ENCODE peak calls at places on chromosomes 6 and 20, in six cellular contexts. One of them, this sample, is unnamed.

GRCh38 chr6:81892911-81893310 is 140.4 kb upstream of the TENT5A start:
- DNase-seq in WTC11: no peak
- DNase-seq in breast epithelium: no peak
- DNase-seq in lower lobe of right lung: no peak
- DNase-seq in psoas muscle: no peak
- DNase-seq in endothelial cell: no peak
- DNase-seq in this sample: no peak

GRCh38 chr20:38874460-38875169 is 51.6 kb upstream of the FAM83D start:
- DNase-seq in WTC11: no peak
- DNase-seq in breast epithelium: no peak
- DNase-seq in lower lobe of right lung: no peak
- DNase-seq in psoas muscle: no peak
- DNase-seq in endothelial cell: no peak
- DNase-seq in this sample: no peak

GRCh38 chr20:62735331-62735821 is 26.7 kb downstream of the NTSR1 start:
- DNase-seq in WTC11: no peak
- DNase-seq in breast epithelium: peak
- DNase-seq in lower lobe of right lung: peak
- DNase-seq in psoas muscle: no peak
- DNase-seq in endothelial cell: no peak
- DNase-seq in this sample: no peak

GRCh38 chr6:157343732-157344131 is 20.4 kb upstream of the TMEM242 start:
- DNase-seq in WTC11: no peak
- DNase-seq in breast epithelium: no peak
- DNase-seq in lower lobe of right lung: no peak
- DNase-seq in psoas muscle: no peak
- DNase-seq in endothelial cell: no peak
- DNase-seq in this sample: no peak

GRCh38 chr6:3913077-3913957 is 64.1 kb downstream of the FAM50B start:
- DNase-seq in WTC11: no peak
- DNase-seq in breast epithelium: no peak
- DNase-seq in lower lobe of right lung: no peak
- DNase-seq in psoas muscle: no peak
- DNase-seq in endothelial cell: no peak
- DNase-seq in this sample: no peak

GRCh38 chr6:12992770-12993169 is 276.2 kb downstream of the PHACTR1 start:
- DNase-seq in WTC11: peak
- DNase-seq in breast epithelium: no peak
- DNase-seq in lower lobe of right lung: no peak
- DNase-seq in psoas muscle: no peak
- DNase-seq in endothelial cell: no peak
- DNase-seq in this sample: no peak

GRCh38 chr20:8291873-8292272 is 159.8 kb downstream of the PLCB1 start:
- DNase-seq in WTC11: no peak
- DNase-seq in breast epithelium: no peak
- DNase-seq in lower lobe of right lung: no peak
- DNase-seq in psoas muscle: no peak
- DNase-seq in endothelial cell: no peak
- DNase-seq in this sample: no peak

GRCh38 chr20:6081236-6081635 is 27.4 kb upstream of the LRRN4 start:
- DNase-seq in WTC11: no peak
- DNase-seq in breast epithelium: no peak
- DNase-seq in lower lobe of right lung: no peak
- DNase-seq in psoas muscle: peak
- DNase-seq in endothelial cell: no peak
- DNase-seq in this sample: no peak

GRCh38 chr6:13278991-13279390 is 49.3 kb downstream of the TBC1D7 start:
- DNase-seq in WTC11: no peak
- DNase-seq in breast epithelium: no peak
- DNase-seq in lower lobe of right lung: no peak
- DNase-seq in psoas muscle: no peak
- DNase-seq in endothelial cell: no peak
- DNase-seq in this sample: no peak

GRCh38 chr20:37336369-37337207 is 9.4 kb upstream of the SRC start:
- DNase-seq in WTC11: peak
- DNase-seq in breast epithelium: no peak
- DNase-seq in lower lobe of right lung: peak
- DNase-seq in psoas muscle: peak
- DNase-seq in endothelial cell: peak
- DNase-seq in this sample: no peak

GRCh38 chr6:127630800-127631199 is 53.8 kb downstream of the C6orf58 start:
- DNase-seq in WTC11: no peak
- DNase-seq in breast epithelium: no peak
- DNase-seq in lower lobe of right lung: no peak
- DNase-seq in psoas muscle: no peak
- DNase-seq in endothelial cell: no peak
- DNase-seq in this sample: no peak

GRCh38 chr6:31559958-31560696 is 12.0 kb upstream of the LTA start:
- DNase-seq in WTC11: no peak
- DNase-seq in breast epithelium: no peak
- DNase-seq in lower lobe of right lung: peak
- DNase-seq in psoas muscle: peak
- DNase-seq in endothelial cell: peak
- DNase-seq in this sample: no peak

GRCh38 chr6:136753624-136754023 is 38.7 kb downstream of the MAP3K5 start:
- DNase-seq in WTC11: no peak
- DNase-seq in breast epithelium: no peak
- DNase-seq in lower lobe of right lung: no peak
- DNase-seq in psoas muscle: no peak
- DNase-seq in endothelial cell: no peak
- DNase-seq in this sample: no peak

DNA sequence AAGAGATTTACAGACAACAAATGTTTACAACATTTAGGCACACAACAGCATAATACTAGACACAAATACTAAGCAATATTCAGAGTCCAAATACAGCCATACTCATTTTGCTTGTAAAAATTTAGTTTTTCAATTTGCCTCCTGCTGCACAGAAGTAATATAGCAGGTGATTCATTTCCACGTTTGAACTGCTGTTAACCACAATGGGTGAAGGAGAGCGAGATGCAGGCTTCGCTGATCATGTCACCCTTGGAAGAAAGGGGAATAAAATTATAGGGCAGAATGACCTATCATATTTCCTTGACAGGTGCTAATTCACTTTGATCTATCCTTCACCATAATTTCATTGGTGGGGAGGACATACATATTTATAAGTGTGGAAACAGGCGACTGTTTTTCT is 643.8 kb upstream of the AGPAT4 start:
- DNase-seq in WTC11: no peak
- DNase-seq in breast epithelium: no peak
- DNase-seq in lower lobe of right lung: no peak
- DNase-seq in psoas muscle: no peak
- DNase-seq in endothelial cell: no peak
- DNase-seq in this sample: no peak
- TF ChIP-seq CTCF in WTC11: no peak
- TF ChIP-seq CTCF in breast epithelium: no peak
- TF ChIP-seq CTCF in lower lobe of right lung: no peak
- TF ChIP-seq CTCF in psoas muscle: no peak
- TF ChIP-seq CTCF in endothelial cell: no peak
- TF ChIP-seq CTCF in this sample: no peak

GRCh38 chr20:34302312-34302722 is 838 bp downstream of the AHCY start:
- DNase-seq in WTC11: no peak
- DNase-seq in breast epithelium: no peak
- DNase-seq in lower lobe of right lung: no peak
- DNase-seq in psoas muscle: no peak
- DNase-seq in endothelial cell: no peak
- DNase-seq in this sample: no peak
- TF ChIP-seq CTCF in WTC11: no peak
- TF ChIP-seq CTCF in breast epithelium: no peak
- TF ChIP-seq CTCF in lower lobe of right lung: peak
- TF ChIP-seq CTCF in psoas muscle: no peak
- TF ChIP-seq CTCF in endothelial cell: peak
- TF ChIP-seq CTCF in this sample: no peak

DNA sequence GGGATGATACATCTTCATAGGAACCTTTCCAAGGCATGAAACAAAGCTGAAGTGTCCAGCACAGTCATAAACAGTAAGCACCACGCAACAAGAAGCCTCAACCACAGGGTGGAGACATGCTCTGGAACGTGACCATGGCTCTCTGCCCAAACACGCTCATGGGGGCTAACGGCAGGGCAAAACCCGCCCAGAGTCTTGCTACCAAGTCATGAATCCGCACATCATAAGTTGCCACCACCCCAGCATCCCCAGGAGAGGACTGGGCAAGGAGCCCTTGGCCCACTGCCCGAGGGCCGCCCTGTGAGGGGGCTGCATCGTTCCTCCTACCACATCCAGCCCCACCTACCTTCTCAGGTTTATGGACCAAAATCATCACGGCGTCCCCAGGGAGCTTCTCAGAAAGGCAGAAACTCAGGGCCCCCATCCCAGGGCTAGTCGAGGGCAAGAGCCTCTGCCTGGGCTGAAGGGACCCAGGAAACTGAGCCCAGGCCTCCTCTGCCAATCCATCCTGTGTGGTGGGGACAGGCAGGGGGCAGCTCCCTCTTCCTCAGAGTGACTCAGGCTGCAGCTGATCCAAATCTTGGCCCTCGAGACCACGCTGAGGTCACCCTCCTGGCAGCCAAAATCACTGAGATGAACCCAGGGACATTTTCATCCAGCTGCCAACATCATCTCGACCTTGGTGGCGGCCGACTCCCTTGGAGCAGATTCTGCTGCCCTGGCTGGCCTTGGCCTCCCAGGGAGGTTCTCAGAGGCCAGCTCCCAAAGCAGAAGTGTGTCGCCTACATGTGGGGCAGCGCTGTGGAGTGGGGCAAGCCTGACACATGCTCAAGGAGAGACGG is 42.6 kb downstream of the BMP7 start:
- DNase-seq in WTC11: no peak
- DNase-seq in breast epithelium: no peak
- DNase-seq in lower lobe of right lung: no peak
- DNase-seq in psoas muscle: peak
- DNase-seq in endothelial cell: no peak
- DNase-seq in this sample: no peak
- TF ChIP-seq CTCF in WTC11: no peak
- TF ChIP-seq CTCF in breast epithelium: no peak
- TF ChIP-seq CTCF in lower lobe of right lung: no peak
- TF ChIP-seq CTCF in psoas muscle: no peak
- TF ChIP-seq CTCF in endothelial cell: no peak
- TF ChIP-seq CTCF in this sample: no peak

GRCh38 chr20:44597516-44597915 is 15.1 kb downstream of the PKIG start:
- DNase-seq in WTC11: no peak
- DNase-seq in breast epithelium: no peak
- DNase-seq in lower lobe of right lung: no peak
- DNase-seq in psoas muscle: no peak
- DNase-seq in endothelial cell: no peak
- DNase-seq in this sample: no peak

GRCh38 chr20:44597930-44598329 is 15.6 kb downstream of the PKIG start:
- DNase-seq in WTC11: no peak
- DNase-seq in breast epithelium: no peak
- DNase-seq in lower lobe of right lung: no peak
- DNase-seq in psoas muscle: no peak
- DNase-seq in endothelial cell: no peak
- DNase-seq in this sample: no peak

GRCh38 chr20:44599715-44600114 is 17.3 kb downstream of the PKIG start:
- DNase-seq in WTC11: no peak
- DNase-seq in breast epithelium: no peak
- DNase-seq in lower lobe of right lung: no peak
- DNase-seq in psoas muscle: no peak
- DNase-seq in endothelial cell: no peak
- DNase-seq in this sample: no peak

GRCh38 chr20:44600301-44600700 is 17.9 kb downstream of the PKIG start:
- DNase-seq in WTC11: no peak
- DNase-seq in breast epithelium: no peak
- DNase-seq in lower lobe of right lung: no peak
- DNase-seq in psoas muscle: no peak
- DNase-seq in endothelial cell: no peak
- DNase-seq in this sample: no peak

GRCh38 chr20:44598413-44599290 is 16.3 kb downstream of the PKIG start:
- DNase-seq in WTC11: no peak
- DNase-seq in breast epithelium: no peak
- DNase-seq in lower lobe of right lung: no peak
- DNase-seq in psoas muscle: peak
- DNase-seq in endothelial cell: no peak
- DNase-seq in this sample: no peak
- TF ChIP-seq CTCF in WTC11: no peak
- TF ChIP-seq CTCF in breast epithelium: no peak
- TF ChIP-seq CTCF in lower lobe of right lung: peak
- TF ChIP-seq CTCF in psoas muscle: no peak
- TF ChIP-seq CTCF in endothelial cell: peak
- TF ChIP-seq CTCF in this sample: no peak

DNA sequence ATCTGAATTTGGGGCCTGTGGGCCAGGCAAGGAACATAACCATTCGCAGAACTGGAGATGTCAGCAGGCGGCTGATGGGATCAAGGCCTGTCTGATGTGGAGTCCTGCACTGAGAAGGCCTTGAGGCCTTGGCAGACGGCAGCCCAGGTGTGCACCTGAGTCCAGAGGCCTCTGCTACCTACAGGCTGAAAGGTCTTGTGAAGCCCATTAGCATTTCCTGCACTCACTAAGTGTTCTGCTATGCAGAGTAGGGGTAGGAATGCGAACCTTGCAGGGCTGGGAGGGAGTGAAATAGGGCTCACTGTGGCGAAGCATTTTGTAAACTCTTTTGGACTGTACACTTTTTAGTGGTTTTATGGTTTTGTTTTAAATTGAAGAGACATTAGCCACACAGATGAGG is 48.3 kb upstream of the RNF24 start:
- DNase-seq in WTC11: no peak
- DNase-seq in breast epithelium: no peak
- DNase-seq in lower lobe of right lung: no peak
- DNase-seq in psoas muscle: no peak
- DNase-seq in endothelial cell: no peak
- DNase-seq in this sample: no peak
- TF ChIP-seq CTCF in WTC11: no peak
- TF ChIP-seq CTCF in breast epithelium: no peak
- TF ChIP-seq CTCF in lower lobe of right lung: no peak
- TF ChIP-seq CTCF in psoas muscle: no peak
- TF ChIP-seq CTCF in endothelial cell: no peak
- TF ChIP-seq CTCF in this sample: no peak

DNA sequence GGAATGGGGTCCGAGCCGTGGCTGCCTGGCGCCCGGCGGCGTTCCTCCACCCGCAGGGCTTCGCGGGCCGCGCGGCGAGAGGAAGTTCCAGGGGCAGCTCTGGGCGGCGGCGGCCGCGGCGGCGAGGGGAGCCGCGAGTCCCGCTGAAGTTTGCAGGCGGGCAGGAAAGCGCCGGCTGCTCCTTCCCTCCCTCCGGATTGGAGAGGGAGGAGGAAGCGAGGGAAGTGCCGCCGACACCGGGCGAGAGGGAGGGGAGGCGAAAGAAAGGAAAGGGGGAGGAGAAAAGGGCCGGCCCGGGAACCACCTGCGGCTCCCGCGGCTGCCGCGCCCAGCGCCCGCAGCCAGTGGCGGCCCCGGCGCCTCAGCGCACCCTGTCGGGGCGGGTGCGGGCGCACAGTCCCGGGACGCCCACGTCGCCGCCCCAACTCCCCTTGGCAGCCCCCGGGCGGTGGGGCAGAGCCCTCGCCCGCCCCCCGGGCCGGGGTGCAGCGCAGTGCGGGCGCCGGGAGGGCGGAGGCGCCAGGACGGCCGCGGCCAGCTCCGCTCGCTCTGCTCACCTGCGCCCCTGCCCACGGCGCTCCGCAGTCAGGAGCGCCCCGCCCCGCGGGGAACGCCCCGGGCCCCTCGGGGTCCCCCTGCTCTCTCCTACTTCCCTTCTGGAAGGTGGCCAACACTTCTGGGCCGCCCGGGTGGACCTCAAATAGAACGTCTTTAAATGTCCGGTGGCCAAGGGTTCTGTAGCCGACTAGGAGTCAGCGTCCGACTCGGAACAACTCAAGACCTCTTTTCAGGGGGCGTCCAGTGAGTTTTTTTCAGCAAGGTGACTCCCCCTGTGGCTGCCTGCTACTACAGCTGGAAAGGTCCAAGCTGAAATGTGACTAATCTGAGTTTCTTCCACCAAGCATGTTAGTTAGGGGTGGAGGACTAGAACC is 80.3 kb upstream of the CCDC28A start:
- DNase-seq in WTC11: peak
- DNase-seq in breast epithelium: peak
- DNase-seq in lower lobe of right lung: peak
- DNase-seq in psoas muscle: peak
- DNase-seq in endothelial cell: peak
- DNase-seq in this sample: peak
- TF ChIP-seq CTCF in WTC11: no peak
- TF ChIP-seq CTCF in breast epithelium: no peak
- TF ChIP-seq CTCF in lower lobe of right lung: no peak
- TF ChIP-seq CTCF in psoas muscle: peak
- TF ChIP-seq CTCF in endothelial cell: no peak
- TF ChIP-seq CTCF in this sample: no peak

This sample was measured in mesothelial cell of epicardium.